ENCODE peak calls at places on chromosomes 3 and 15, in six cellular contexts. U is astrocyte, H is right atrium auricular region, C is neural progenitor cell, S is sigmoid colon, P is ovary. Q is an unnamed sample.
A peak's percentile ranks its signal among the peaks of the same experiment; 100 is the strongest.

GRCh38 chr3:9420850-9421549 is 23.6 kb downstream of the SETD5 start:
- DNase-seq in U (peak; percentile 52), H (no peak), C (no peak), S (no peak), P (no peak), Q (no peak)

GRCh38 chr3:16488637-16489036 is 24.9 kb downstream of the RFTN1 start:
- DNase-seq in U (no peak), H (no peak), C (no peak), S (no peak), P (no peak), Q (no peak)

GRCh38 chr3:197501496-197501878 is 54.3 kb downstream of the BDH1 start:
- DNase-seq in U (peak; percentile 41), H (no peak), C (no peak), S (no peak), P (no peak), Q (no peak)

GRCh38 chr15:99085413-99086326 is 19.2 kb upstream of the SYNM start:
- DNase-seq in U (peak; percentile 87), H (no peak), C (no peak), S (no peak), P (no peak), Q (no peak)

GRCh38 chr3:116339441-116340028 is 105.8 kb downstream of the LSAMP start:
- DNase-seq in U (peak; percentile 80), H (peak; percentile 61), C (no peak), S (peak; percentile 86), P (no peak), Q (no peak)

GRCh38 chr15:22930782-22931484 is 49.2 kb downstream of the CYFIP1 start:
- DNase-seq in U (peak; percentile 18), H (no peak), C (no peak), S (no peak), P (no peak), Q (no peak)

GRCh38 chr3:46925585-46925934 is 48.0 kb downstream of the PTH1R start:
- DNase-seq in U (no peak), H (no peak), C (no peak), S (peak; percentile 54), P (no peak), Q (no peak)

GRCh38 chr3:69423756-69424155 is 37.9 kb upstream of the FRMD4B start:
- DNase-seq in U (no peak), H (no peak), C (no peak), S (no peak), P (no peak), Q (no peak)

GRCh38 chr3:184361932-184362667 is 590 bp downstream of the POLR2H start:
- DNase-seq in U (peak; percentile 32), H (peak; percentile 74), C (peak; percentile 78), S (peak; percentile 89), P (peak; percentile 83), Q (peak; percentile 15)

GRCh38 chr3:139123377-139124095 is 78.8 kb upstream of the PRR23C start:
- DNase-seq in U (no peak), H (no peak), C (no peak), S (no peak), P (no peak), Q (no peak)

GRCh38 chr15:91517491-91518200 is 335.9 kb upstream of the SLCO3A1 start:
- DNase-seq in U (peak; percentile 64), H (no peak), C (no peak), S (no peak), P (no peak), Q (no peak)

GRCh38 chr15:58771621-58772235 is 626 bp downstream of the MINDY2 start:
- DNase-seq in U (no peak), H (no peak), C (peak; percentile 72), S (peak; percentile 81), P (no peak), Q (no peak)

GRCh38 chr3:29515451-29515850 is 234.6 kb downstream of the RBMS3 start:
- DNase-seq in U (peak; percentile 78), H (no peak), C (no peak), S (no peak), P (no peak), Q (no peak)

GRCh38 chr3:123285066-123285465 is 83.3 kb downstream of the SEC22A start:
- DNase-seq in U (no peak), H (no peak), C (no peak), S (no peak), P (no peak), Q (no peak)

GRCh38 chr15:63818191-63818590 is 15.6 kb downstream of the HERC1 start:
- DNase-seq in U (peak; percentile 2), H (no peak), C (peak; percentile 12), S (no peak), P (no peak), Q (no peak)

GRCh38 chr15:74777769-74778598 is 3.9 kb upstream of the CSK start:
- DNase-seq in U (no peak), H (no peak), C (no peak), S (no peak), P (no peak), Q (no peak)

GRCh38 chr3:65078748-65079147 is 390.9 kb upstream of the ADAMTS9 start:
- DNase-seq in U (no peak), H (no peak), C (peak; percentile 13), S (no peak), P (no peak), Q (no peak)

DNA sequence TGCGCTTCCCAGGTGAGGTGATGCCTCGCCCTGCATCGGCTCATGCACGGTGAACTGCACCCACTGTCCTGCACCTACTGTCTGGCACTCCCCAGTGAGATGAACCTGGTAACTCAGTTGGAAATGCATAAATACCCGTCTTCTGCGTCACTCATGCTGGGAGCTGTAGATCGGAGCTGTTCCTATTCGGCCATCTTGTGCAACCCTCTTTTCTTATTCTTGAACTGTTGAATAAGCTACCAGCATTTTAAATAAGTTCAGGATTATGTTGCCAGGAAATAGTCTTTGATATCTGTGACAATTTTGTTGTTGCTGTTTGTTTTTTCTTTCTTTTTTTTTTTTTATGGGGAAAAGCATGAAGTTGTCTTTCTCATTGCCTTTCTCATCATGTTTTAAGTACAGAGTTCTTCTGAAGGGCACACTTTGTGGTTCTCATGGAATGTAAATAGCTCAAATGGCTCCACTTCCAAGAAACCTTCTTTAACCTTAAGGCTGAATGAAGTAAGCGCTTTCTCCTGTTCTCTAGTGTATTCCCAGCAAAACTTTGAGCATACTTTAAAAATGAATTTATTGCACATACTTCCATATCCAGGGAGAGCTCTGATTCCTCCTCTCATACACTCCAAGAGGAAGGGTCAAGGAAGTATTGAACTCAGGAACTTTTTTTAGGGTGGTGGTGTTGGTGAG is 468.0 kb upstream of the TBL1XR1 start:
- DNase-seq in U (peak; percentile 72), H (no peak), C (no peak), S (no peak), P (no peak), Q (no peak)
- H3K4me3 ChIP-seq in U (no peak overlapping the region), H (no peak overlapping the region), C (no peak overlapping the region), S (no peak overlapping the region), P (no peak overlapping the region), Q (no peak overlapping the region)

GRCh38 chr3:24272408-24272807 is 222.2 kb downstream of the THRB start:
- DNase-seq in U (no peak), H (no peak), C (no peak), S (no peak), P (no peak), Q (no peak)
- H3K27ac ChIP-seq in U (no peak overlapping the region), H (no peak overlapping the region), C (no peak overlapping the region), S (no peak overlapping the region), P (no peak overlapping the region), Q (no peak overlapping the region)

GRCh38 chr15:70140543-70141375 is 43.0 kb upstream of the TLE3 start:
- DNase-seq in U (peak; percentile 48), H (no peak), C (no peak), S (no peak), P (peak; percentile 60), Q (no peak)
- H3K4me3 ChIP-seq in U (no peak overlapping the region), H (peak overlapping the region; percentile 23), C (no peak overlapping the region), S (peak overlapping the region; percentile 27), P (no peak overlapping the region), Q (no peak overlapping the region)

GRCh38 chr3:134059680-134060560 is 30.2 kb upstream of the SLCO2A1 start:
- DNase-seq in U (peak; percentile 50), H (peak; percentile 55), C (no peak), S (no peak), P (no peak), Q (no peak)
- H3K27ac ChIP-seq in U (no peak overlapping the region), H (no peak overlapping the region), C (no peak overlapping the region), S (no peak overlapping the region), P (no peak overlapping the region), Q (no peak overlapping the region)

GRCh38 chr15:29263289-29263688 is 6.3 kb downstream of the NSMCE3 start:
- DNase-seq in U (no peak), H (no peak), C (no peak), S (no peak), P (no peak), Q (no peak)

GRCh38 chr15:29268706-29269484 is 727 bp downstream of the NSMCE3 start:
- DNase-seq in U (peak; percentile 26), H (peak; percentile 66), C (peak; percentile 57), S (peak; percentile 80), P (peak; percentile 65), Q (no peak)

GRCh38 chr15:29262738-29263137 is 6.9 kb downstream of the NSMCE3 start:
- DNase-seq in U (no peak), H (no peak), C (no peak), S (no peak), P (no peak), Q (no peak)

GRCh38 chr15:29269485-29270168 is at the start of gene NSMCE3:
- DNase-seq in U (peak; percentile 77), H (peak; percentile 91), C (peak; percentile 95), S (peak; percentile 96), P (peak; percentile 94), Q (peak; percentile 45)

DNA sequence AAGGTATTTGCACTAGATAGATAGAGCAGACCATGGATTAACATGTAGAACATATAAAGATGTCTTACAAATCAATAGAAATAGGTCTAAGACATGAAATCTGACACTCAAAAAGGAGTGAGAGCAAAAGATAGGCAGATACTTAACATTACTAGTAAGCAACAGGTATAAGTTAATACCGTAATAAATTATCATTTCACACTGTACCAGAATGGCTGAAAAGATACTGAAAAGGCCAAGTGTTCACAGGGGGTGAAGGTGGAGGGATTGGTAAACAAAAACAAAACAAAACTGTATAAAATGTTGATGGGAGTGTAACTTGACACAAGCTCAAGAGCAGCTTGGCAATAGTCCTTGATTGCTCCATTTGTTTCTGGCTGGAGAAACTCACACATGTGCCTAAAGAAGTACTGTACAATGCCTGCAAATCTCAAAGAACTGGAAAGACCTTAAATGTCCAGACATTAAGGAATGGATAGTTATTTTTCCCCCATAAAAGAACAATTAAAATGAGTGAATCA is 3.5 kb downstream of the NSMCE3 start:
- DNase-seq in U (no peak), H (no peak), C (no peak), S (no peak), P (no peak), Q (no peak)
- H3K4me3 ChIP-seq in U (no peak overlapping the region), H (no peak overlapping the region), C (peak overlapping the region; percentile 81), S (no peak overlapping the region), P (no peak overlapping the region), Q (no peak overlapping the region)

GRCh38 chr15:65355173-65355982 is 22.4 kb downstream of the IGDCC3 start:
- DNase-seq in U (no peak), H (no peak), C (peak; percentile 98), S (no peak), P (no peak), Q (no peak)
- H3K27ac ChIP-seq in U (no peak overlapping the region), H (no peak overlapping the region), C (peak overlapping the region; percentile 99), S (no peak overlapping the region), P (no peak overlapping the region), Q (no peak overlapping the region)

GRCh38 chr3:106206613-106207012 is 337.8 kb upstream of the CBLB start:
- DNase-seq in U (no peak), H (no peak), C (no peak), S (no peak), P (no peak), Q (no peak)
- H3K4me3 ChIP-seq in U (no peak overlapping the region), H (no peak overlapping the region), C (no peak overlapping the region), S (no peak overlapping the region), P (no peak overlapping the region), Q (no peak overlapping the region)

GRCh38 chr3:183309276-183309675 is 56.2 kb downstream of the B3GNT5 start:
- DNase-seq in U (no peak), H (no peak), C (no peak), S (no peak), P (no peak), Q (no peak)
- H3K27ac ChIP-seq in U (no peak overlapping the region), H (no peak overlapping the region), C (no peak overlapping the region), S (no peak overlapping the region), P (no peak overlapping the region), Q (no peak overlapping the region)

Q was measured in esophagus squamous epithelium.